ENCODE peak calls at places on chromosome 4, in ten cellular contexts. One of them, this sample, is unnamed.
A peak's percentile ranks its signal among the peaks of the same experiment; 100 is the strongest.

GRCh38 chr4:7867191-7867590 is 72.5 kb downstream of the AFAP1 start:
- DNase-seq in left ventricle myocardium inferior: no peak
- DNase-seq in breast epithelium: no peak
- DNase-seq in prostate gland: no peak
- DNase-seq in dorsolateral prefrontal cortex: no peak
- DNase-seq in upper lobe of right lung: no peak
- DNase-seq in Panc1: no peak
- DNase-seq in testis: no peak
- DNase-seq in CD8-positive, alpha-beta T cell: no peak
- DNase-seq in HepG2: no peak
- DNase-seq in this sample: no peak

GRCh38 chr4:185902654-185903053 is 90.7 kb upstream of the SORBS2 start:
- DNase-seq in upper lobe of right lung: no peak
- DNase-seq in left ventricle myocardium inferior: no peak
- DNase-seq in CD8-positive, alpha-beta T cell: no peak
- DNase-seq in Panc1: no peak
- DNase-seq in HepG2: no peak
- DNase-seq in breast epithelium: no peak
- DNase-seq in prostate gland: no peak
- DNase-seq in dorsolateral prefrontal cortex: no peak
- DNase-seq in testis: no peak
- DNase-seq in this sample: no peak

GRCh38 chr4:110622841-110623709 is at the start of gene PITX2:
- DNase-seq in left ventricle myocardium inferior: peak; percentile 74
- DNase-seq in Panc1: no peak
- DNase-seq in HepG2: no peak
- DNase-seq in prostate gland: peak; percentile 45
- DNase-seq in breast epithelium: no peak
- DNase-seq in dorsolateral prefrontal cortex: no peak
- DNase-seq in testis: peak; percentile 89
- DNase-seq in CD8-positive, alpha-beta T cell: no peak
- DNase-seq in upper lobe of right lung: peak; percentile 80
- DNase-seq in this sample: peak; percentile 96

GRCh38 chr4:125639182-125639621 is 324.4 kb downstream of the FAT4 start:
- DNase-seq in CD8-positive, alpha-beta T cell: no peak
- DNase-seq in left ventricle myocardium inferior: peak; percentile 21
- DNase-seq in breast epithelium: no peak
- DNase-seq in testis: no peak
- DNase-seq in prostate gland: no peak
- DNase-seq in Panc1: no peak
- DNase-seq in upper lobe of right lung: no peak
- DNase-seq in HepG2: no peak
- DNase-seq in dorsolateral prefrontal cortex: no peak
- DNase-seq in this sample: no peak

GRCh38 chr4:109334129-109334528 is 31.7 kb upstream of the COL25A1 start:
- DNase-seq in testis: no peak
- DNase-seq in HepG2: no peak
- DNase-seq in CD8-positive, alpha-beta T cell: no peak
- DNase-seq in left ventricle myocardium inferior: no peak
- DNase-seq in prostate gland: no peak
- DNase-seq in dorsolateral prefrontal cortex: no peak
- DNase-seq in breast epithelium: no peak
- DNase-seq in upper lobe of right lung: no peak
- DNase-seq in Panc1: no peak
- DNase-seq in this sample: no peak

GRCh38 chr4:181662383-181662782 is 580.8 kb upstream of the TENM3 start:
- DNase-seq in left ventricle myocardium inferior: no peak
- DNase-seq in testis: no peak
- DNase-seq in HepG2: no peak
- DNase-seq in prostate gland: no peak
- DNase-seq in upper lobe of right lung: no peak
- DNase-seq in dorsolateral prefrontal cortex: no peak
- DNase-seq in CD8-positive, alpha-beta T cell: no peak
- DNase-seq in breast epithelium: no peak
- DNase-seq in Panc1: no peak
- DNase-seq in this sample: no peak

GRCh38 chr4:128553665-128554515 is 255.6 kb upstream of the JADE1 start:
- DNase-seq in CD8-positive, alpha-beta T cell: no peak
- DNase-seq in prostate gland: peak; percentile 55
- DNase-seq in dorsolateral prefrontal cortex: no peak
- DNase-seq in Panc1: no peak
- DNase-seq in breast epithelium: no peak
- DNase-seq in left ventricle myocardium inferior: no peak
- DNase-seq in upper lobe of right lung: no peak
- DNase-seq in testis: no peak
- DNase-seq in HepG2: no peak
- DNase-seq in this sample: no peak

GRCh38 chr4:16116019-16116418 is 32.2 kb upstream of the PROM1 start:
- DNase-seq in prostate gland: no peak
- DNase-seq in upper lobe of right lung: no peak
- DNase-seq in testis: no peak
- DNase-seq in HepG2: no peak
- DNase-seq in breast epithelium: no peak
- DNase-seq in dorsolateral prefrontal cortex: no peak
- DNase-seq in left ventricle myocardium inferior: no peak
- DNase-seq in Panc1: no peak
- DNase-seq in CD8-positive, alpha-beta T cell: no peak
- DNase-seq in this sample: no peak

GRCh38 chr4:157372154-157372553 is 151.6 kb downstream of the GRIA2 start:
- DNase-seq in dorsolateral prefrontal cortex: no peak
- DNase-seq in Panc1: no peak
- DNase-seq in testis: no peak
- DNase-seq in upper lobe of right lung: no peak
- DNase-seq in prostate gland: no peak
- DNase-seq in CD8-positive, alpha-beta T cell: no peak
- DNase-seq in HepG2: no peak
- DNase-seq in left ventricle myocardium inferior: no peak
- DNase-seq in breast epithelium: no peak
- DNase-seq in this sample: no peak

GRCh38 chr4:152095701-152096070 is 334.9 kb upstream of the GATB start:
- DNase-seq in dorsolateral prefrontal cortex: no peak
- DNase-seq in upper lobe of right lung: no peak
- DNase-seq in testis: no peak
- DNase-seq in Panc1: no peak
- DNase-seq in left ventricle myocardium inferior: no peak
- DNase-seq in CD8-positive, alpha-beta T cell: no peak
- DNase-seq in HepG2: no peak
- DNase-seq in prostate gland: no peak
- DNase-seq in breast epithelium: no peak
- DNase-seq in this sample: no peak

GRCh38 chr4:88378691-88379559 is at the start of gene HERC6:
- DNase-seq in HepG2: peak; percentile 83
- DNase-seq in breast epithelium: peak; percentile 63
- DNase-seq in left ventricle myocardium inferior: peak; percentile 71
- DNase-seq in testis: peak; percentile 82
- DNase-seq in dorsolateral prefrontal cortex: peak; percentile 77
- DNase-seq in Panc1: peak; percentile 46
- DNase-seq in upper lobe of right lung: peak; percentile 91
- DNase-seq in CD8-positive, alpha-beta T cell: peak; percentile 59
- DNase-seq in prostate gland: peak; percentile 79
- DNase-seq in this sample: peak; percentile 82

GRCh38 chr4:182085051-182085480 is 158.1 kb upstream of the TENM3 start:
- DNase-seq in HepG2: no peak
- DNase-seq in testis: no peak
- DNase-seq in CD8-positive, alpha-beta T cell: no peak
- DNase-seq in Panc1: no peak
- DNase-seq in upper lobe of right lung: no peak
- DNase-seq in breast epithelium: no peak
- DNase-seq in left ventricle myocardium inferior: no peak
- DNase-seq in prostate gland: no peak
- DNase-seq in dorsolateral prefrontal cortex: no peak
- DNase-seq in this sample: no peak

DNA sequence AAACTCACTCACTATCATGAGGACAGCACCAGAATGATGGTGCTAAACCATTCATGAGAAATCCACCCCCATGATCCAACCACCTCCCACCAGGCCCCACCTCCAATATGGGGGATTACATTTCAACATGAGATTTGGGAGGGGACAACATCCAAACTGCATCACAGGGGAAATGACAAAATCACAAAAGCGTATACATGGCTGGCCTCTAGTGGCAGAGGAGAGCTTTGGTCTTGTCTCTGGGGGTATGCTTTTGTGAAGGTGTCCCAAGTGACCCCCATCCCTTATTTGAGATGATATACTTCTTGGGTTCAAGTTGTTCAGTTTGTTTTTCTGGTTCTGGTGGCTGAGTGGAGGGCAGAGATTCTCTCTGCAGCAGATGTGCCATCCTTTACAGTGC is 8.5 kb upstream of the SETD7 start:
- DNase-seq in Panc1: no peak
- DNase-seq in prostate gland: no peak
- DNase-seq in upper lobe of right lung: no peak
- DNase-seq in HepG2: no peak
- DNase-seq in left ventricle myocardium inferior: no peak
- DNase-seq in testis: no peak
- DNase-seq in dorsolateral prefrontal cortex: no peak
- DNase-seq in CD8-positive, alpha-beta T cell: no peak
- DNase-seq in breast epithelium: no peak
- DNase-seq in this sample: no peak
- TF ChIP-seq CTCF in Panc1: peak; percentile 38
- TF ChIP-seq CTCF in prostate gland: no peak
- TF ChIP-seq CTCF in upper lobe of right lung: no peak
- TF ChIP-seq CTCF in HepG2: peak; percentile 15
- TF ChIP-seq CTCF in left ventricle myocardium inferior: peak; percentile 20
- TF ChIP-seq CTCF in testis: no peak
- TF ChIP-seq CTCF in dorsolateral prefrontal cortex: no peak
- TF ChIP-seq CTCF in CD8-positive, alpha-beta T cell: no peak
- TF ChIP-seq CTCF in breast epithelium: no peak
- TF ChIP-seq CTCF in this sample: peak; percentile 17

DNA sequence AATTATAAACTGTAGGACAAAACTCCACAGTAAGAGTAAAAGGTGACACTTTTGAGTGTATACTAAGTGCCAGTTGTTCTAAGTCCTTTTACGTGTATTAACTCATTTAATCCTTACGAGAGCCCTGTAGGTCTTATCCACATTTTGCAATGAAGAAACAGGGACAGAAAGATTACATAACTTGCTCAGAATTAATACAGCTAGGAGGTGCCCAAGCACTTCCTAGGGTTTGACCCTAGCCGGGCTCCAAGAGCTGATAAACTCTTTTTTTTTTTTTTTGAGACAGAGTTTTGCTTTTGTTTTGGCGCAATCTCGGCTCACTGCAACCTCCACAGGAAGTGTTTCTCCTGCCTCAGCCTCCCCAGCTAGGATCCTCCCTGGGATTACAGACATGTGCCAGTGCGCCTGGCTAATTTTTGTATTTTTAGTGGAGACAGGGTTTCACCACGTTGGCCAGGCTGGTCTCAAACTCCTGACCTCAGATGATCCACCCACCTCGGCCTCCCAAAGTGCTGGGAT is 110.4 kb downstream of the UBE2K start:
- DNase-seq in HepG2: no peak
- DNase-seq in testis: no peak
- DNase-seq in dorsolateral prefrontal cortex: no peak
- DNase-seq in Panc1: no peak
- DNase-seq in upper lobe of right lung: no peak
- DNase-seq in prostate gland: no peak
- DNase-seq in breast epithelium: no peak
- DNase-seq in CD8-positive, alpha-beta T cell: no peak
- DNase-seq in left ventricle myocardium inferior: no peak
- DNase-seq in this sample: no peak
- H3K4me3 ChIP-seq in HepG2: no peak overlapping the region
- H3K4me3 ChIP-seq in testis: no peak overlapping the region
- H3K4me3 ChIP-seq in dorsolateral prefrontal cortex: no peak overlapping the region
- H3K4me3 ChIP-seq in Panc1: no peak overlapping the region
- H3K4me3 ChIP-seq in upper lobe of right lung: no peak overlapping the region
- H3K4me3 ChIP-seq in prostate gland: no peak overlapping the region
- H3K4me3 ChIP-seq in breast epithelium: no peak overlapping the region
- H3K4me3 ChIP-seq in CD8-positive, alpha-beta T cell: no peak overlapping the region
- H3K4me3 ChIP-seq in left ventricle myocardium inferior: no peak overlapping the region
- H3K4me3 ChIP-seq in this sample: no peak overlapping the region

GRCh38 chr4:17173300-17173699 is 274.9 kb upstream of the LDB2 start:
- DNase-seq in CD8-positive, alpha-beta T cell: no peak
- DNase-seq in prostate gland: no peak
- DNase-seq in breast epithelium: no peak
- DNase-seq in dorsolateral prefrontal cortex: no peak
- DNase-seq in testis: peak; percentile 37
- DNase-seq in Panc1: no peak
- DNase-seq in upper lobe of right lung: no peak
- DNase-seq in HepG2: no peak
- DNase-seq in left ventricle myocardium inferior: no peak
- DNase-seq in this sample: no peak

GRCh38 chr4:17168571-17168970 is 270.1 kb upstream of the LDB2 start:
- DNase-seq in upper lobe of right lung: no peak
- DNase-seq in prostate gland: no peak
- DNase-seq in Panc1: no peak
- DNase-seq in HepG2: no peak
- DNase-seq in testis: peak; percentile 16
- DNase-seq in breast epithelium: no peak
- DNase-seq in dorsolateral prefrontal cortex: no peak
- DNase-seq in CD8-positive, alpha-beta T cell: no peak
- DNase-seq in left ventricle myocardium inferior: no peak
- DNase-seq in this sample: no peak

GRCh38 chr4:17165256-17165655 is 266.8 kb upstream of the LDB2 start:
- DNase-seq in Panc1: no peak
- DNase-seq in dorsolateral prefrontal cortex: no peak
- DNase-seq in breast epithelium: no peak
- DNase-seq in testis: no peak
- DNase-seq in HepG2: no peak
- DNase-seq in upper lobe of right lung: no peak
- DNase-seq in left ventricle myocardium inferior: no peak
- DNase-seq in prostate gland: no peak
- DNase-seq in CD8-positive, alpha-beta T cell: no peak
- DNase-seq in this sample: no peak

GRCh38 chr4:17166954-17167353 is 268.5 kb upstream of the LDB2 start:
- DNase-seq in prostate gland: no peak
- DNase-seq in upper lobe of right lung: no peak
- DNase-seq in testis: peak; percentile 47
- DNase-seq in CD8-positive, alpha-beta T cell: no peak
- DNase-seq in dorsolateral prefrontal cortex: no peak
- DNase-seq in HepG2: no peak
- DNase-seq in Panc1: no peak
- DNase-seq in breast epithelium: no peak
- DNase-seq in left ventricle myocardium inferior: peak; percentile 25
- DNase-seq in this sample: no peak

DNA sequence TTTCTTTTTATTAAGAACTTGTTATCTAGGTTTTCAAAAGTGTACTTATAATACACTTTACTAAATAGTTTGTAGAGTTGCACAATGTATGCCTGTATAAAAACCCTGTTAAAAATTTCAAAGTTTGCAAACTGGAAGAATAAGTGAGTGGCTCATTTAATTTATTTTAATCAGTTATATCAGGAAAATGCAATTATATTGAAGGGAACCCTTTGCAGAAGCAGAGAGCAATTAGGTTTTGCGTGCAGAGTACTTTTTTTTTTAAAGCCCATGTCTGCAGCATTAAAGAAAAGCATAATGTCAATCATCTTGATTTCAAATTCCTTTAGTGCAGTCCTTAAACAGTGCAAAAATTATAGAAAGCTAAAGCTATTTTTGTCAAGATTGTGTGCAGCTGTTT is 271.3 kb upstream of the LDB2 start:
- DNase-seq in prostate gland: no peak
- DNase-seq in testis: no peak
- DNase-seq in Panc1: no peak
- DNase-seq in breast epithelium: no peak
- DNase-seq in upper lobe of right lung: no peak
- DNase-seq in dorsolateral prefrontal cortex: no peak
- DNase-seq in CD8-positive, alpha-beta T cell: no peak
- DNase-seq in HepG2: no peak
- DNase-seq in left ventricle myocardium inferior: no peak
- DNase-seq in this sample: no peak
- H3K27ac ChIP-seq in prostate gland: no peak overlapping the region
- H3K27ac ChIP-seq in testis: no peak overlapping the region
- H3K27ac ChIP-seq in Panc1: no peak overlapping the region
- H3K27ac ChIP-seq in breast epithelium: no peak overlapping the region
- H3K27ac ChIP-seq in upper lobe of right lung: no peak overlapping the region
- H3K27ac ChIP-seq in dorsolateral prefrontal cortex: no peak overlapping the region
- H3K27ac ChIP-seq in CD8-positive, alpha-beta T cell: no peak overlapping the region
- H3K27ac ChIP-seq in HepG2: no peak overlapping the region
- H3K27ac ChIP-seq in left ventricle myocardium inferior: no peak overlapping the region
- H3K27ac ChIP-seq in this sample: no peak overlapping the region

GRCh38 chr4:83267835-83268475 is 16.6 kb downstream of the COQ2 start:
- DNase-seq in CD8-positive, alpha-beta T cell: no peak
- DNase-seq in left ventricle myocardium inferior: no peak
- DNase-seq in testis: no peak
- DNase-seq in dorsolateral prefrontal cortex: no peak
- DNase-seq in HepG2: no peak
- DNase-seq in prostate gland: no peak
- DNase-seq in upper lobe of right lung: no peak
- DNase-seq in Panc1: no peak
- DNase-seq in breast epithelium: no peak
- DNase-seq in this sample: no peak
- TF ChIP-seq CTCF in CD8-positive, alpha-beta T cell: no peak
- TF ChIP-seq CTCF in left ventricle myocardium inferior: no peak
- TF ChIP-seq CTCF in testis: no peak
- TF ChIP-seq CTCF in dorsolateral prefrontal cortex: no peak
- TF ChIP-seq CTCF in HepG2: no peak
- TF ChIP-seq CTCF in prostate gland: no peak
- TF ChIP-seq CTCF in upper lobe of right lung: no peak
- TF ChIP-seq CTCF in Panc1: no peak
- TF ChIP-seq CTCF in breast epithelium: no peak
- TF ChIP-seq CTCF in this sample: no peak

This sample was measured in colonic mucosa.